ENCODE peak calls at places on chromosomes 3 and 15, in ten cellular contexts. C is KG1, N is heart left ventricle, M is NCI-H345, L is vagina, Z is neural crest cell, W is activated T-helper 1 cell treated with Interleukin-2 at 50 U/mL for 16 hours, X is globus pallidus, P is frontal cortex, Q is MV-4-11. D is an unnamed sample.

GRCh38 chr3:136750922-136751258 is 1.3 kb downstream of the STAG1 start:
- DNase-seq in C (no peak), N (no peak), M (no peak), L (no peak), Z (no peak), W (no peak), X (no peak), P (no peak), Q (no peak), D (no peak)

GRCh38 chr15:77597804-77598453 is 34.8 kb downstream of the LINGO1 start:
- DNase-seq in C (no peak), N (no peak), M (no peak), L (no peak), Z (no peak), W (no peak), X (no peak), P (no peak), Q (no peak), D (no peak)

GRCh38 chr15:40985541-40986330 is 32.5 kb downstream of the CHAC1 start:
- DNase-seq in C (no peak), N (no peak), M (no peak), L (no peak), Z (no peak), W (no peak), X (no peak), P (no peak), Q (no peak), D (no peak)

GRCh38 chr3:86785381-86785780 is 205.6 kb downstream of the VGLL3 start:
- DNase-seq in C (no peak), N (no peak), M (no peak), L (no peak), Z (no peak), W (no peak), X (peak), P (no peak), Q (no peak), D (no peak)

GRCh38 chr3:126693921-126694320 is 10.1 kb upstream of the CHCHD6 start:
- DNase-seq in C (no peak), N (no peak), M (no peak), L (no peak), Z (no peak), W (no peak), X (no peak), P (no peak), Q (no peak), D (no peak)

GRCh38 chr3:81741214-81741613 is 20.2 kb downstream of the GBE1 start:
- DNase-seq in C (no peak), N (no peak), M (no peak), L (no peak), Z (no peak), W (no peak), X (no peak), P (no peak), Q (no peak), D (no peak)

GRCh38 chr3:42595682-42596081 is 4.8 kb upstream of the NKTR start:
- DNase-seq in C (no peak), N (no peak), M (no peak), L (no peak), Z (no peak), W (no peak), X (no peak), P (no peak), Q (no peak), D (no peak)

GRCh38 chr3:33052671-33053070 is 44.3 kb downstream of the GLB1 start:
- DNase-seq in C (no peak), N (no peak), M (no peak), L (no peak), Z (no peak), W (no peak), X (no peak), P (no peak), Q (no peak), D (no peak)

GRCh38 chr3:128929364-128929763 is 49.9 kb downstream of the ACAD9 start:
- DNase-seq in C (no peak), N (no peak), M (no peak), L (no peak), Z (no peak), W (no peak), X (no peak), P (no peak), Q (no peak), D (no peak)

GRCh38 chr3:165545059-165545458 is 292.2 kb downstream of the BCHE start:
- DNase-seq in C (no peak), N (no peak), M (no peak), L (no peak), Z (no peak), W (no peak), X (no peak), P (no peak), Q (no peak), D (no peak)

GRCh38 chr3:152287898-152288576 is 19.3 kb downstream of the MBNL1 start:
- DNase-seq in C (no peak), N (no peak), M (no peak), L (no peak), Z (no peak), W (no peak), X (no peak), P (no peak), Q (no peak), D (no peak)

GRCh38 chr15:67406257-67406861 is 114.6 kb upstream of the C15orf61 start:
- DNase-seq in C (no peak), N (no peak), M (no peak), L (no peak), Z (no peak), W (no peak), X (no peak), P (no peak), Q (no peak), D (no peak)

GRCh38 chr3:138367912-138368311 is 19.5 kb downstream of the MRAS start:
- DNase-seq in C (no peak), N (peak), M (no peak), L (no peak), Z (no peak), W (no peak), X (peak), P (peak), Q (peak), D (no peak)

GRCh38 chr15:47523669-47524068 is 193.6 kb upstream of the SEMA6D start:
- DNase-seq in C (no peak), N (no peak), M (no peak), L (no peak), Z (no peak), W (no peak), X (no peak), P (no peak), Q (peak), D (no peak)

GRCh38 chr3:180018588-180018987 is 18.1 kb downstream of the PEX5L start:
- DNase-seq in C (no peak), N (no peak), M (no peak), L (no peak), Z (no peak), W (no peak), X (peak), P (no peak), Q (no peak), D (no peak)

GRCh38 chr15:48940508-48940907 is 23.2 kb downstream of the SHC4 start:
- DNase-seq in C (no peak), N (no peak), M (no peak), L (no peak), Z (no peak), W (no peak), X (no peak), P (no peak), Q (peak), D (no peak)

GRCh38 chr3:54345976-54346375 is 223.6 kb downstream of the CACNA2D3 start:
- DNase-seq in C (no peak), N (no peak), M (no peak), L (no peak), Z (no peak), W (no peak), X (no peak), P (no peak), Q (no peak), D (no peak)

GRCh38 chr3:15386352-15386751 is 41.0 kb downstream of the METTL6 start:
- DNase-seq in C (no peak), N (no peak), M (no peak), L (no peak), Z (no peak), W (no peak), X (no peak), P (no peak), Q (no peak), D (no peak)

GRCh38 chr15:81315452-81316203 is 8.3 kb downstream of the STARD5 start:
- DNase-seq in C (no peak), N (no peak), M (no peak), L (no peak), Z (no peak), W (no peak), X (no peak), P (no peak), Q (no peak), D (no peak)

GRCh38 chr15:73688455-73688854 is 4.3 kb downstream of the CD276 start:
- DNase-seq in C (no peak), N (no peak), M (no peak), L (no peak), Z (no peak), W (no peak), X (no peak), P (no peak), Q (no peak), D (no peak)

GRCh38 chr3:14216257-14217048 is 37.8 kb downstream of the LSM3 start:
- DNase-seq in C (no peak), N (peak), M (no peak), L (no peak), Z (peak), W (peak), X (peak), P (peak), Q (no peak), D (no peak)

GRCh38 chr3:75012791-75013190 is 398.3 kb upstream of the CNTN3 start:
- DNase-seq in C (no peak), N (no peak), M (peak), L (no peak), Z (no peak), W (no peak), X (no peak), P (no peak), Q (no peak), D (no peak)

GRCh38 chr15:79601376-79601775 is 169.2 kb downstream of the MINAR1 start:
- DNase-seq in C (no peak), N (no peak), M (no peak), L (no peak), Z (no peak), W (no peak), X (no peak), P (no peak), Q (no peak), D (no peak)

GRCh38 chr3:11689749-11690148 is 46.0 kb upstream of the VGLL4 start:
- DNase-seq in C (no peak), N (no peak), M (no peak), L (no peak), Z (no peak), W (no peak), X (no peak), P (no peak), Q (no peak), D (no peak)

GRCh38 chr3:124791639-124792111 is 61.4 kb downstream of the UMPS start:
- DNase-seq in C (no peak), N (peak), M (no peak), L (no peak), Z (no peak), W (no peak), X (no peak), P (no peak), Q (peak), D (no peak)

GRCh38 chr15:35925634-35926380 is 379.8 kb upstream of the DPH6 start:
- DNase-seq in C (no peak), N (no peak), M (no peak), L (no peak), Z (no peak), W (no peak), X (no peak), P (no peak), Q (no peak), D (no peak)

GRCh38 chr15:49645937-49646336 is 25.1 kb downstream of the DTWD1 start:
- DNase-seq in C (no peak), N (no peak), M (peak), L (no peak), Z (no peak), W (no peak), X (no peak), P (no peak), Q (no peak), D (no peak)

GRCh38 chr3:195908439-195909293 is at the start of gene TNK2:
- DNase-seq in C (no peak), N (peak), M (no peak), L (no peak), Z (no peak), W (peak), X (no peak), P (peak), Q (no peak), D (peak)

GRCh38 chr15:68001811-68002210 is 52.3 kb upstream of the PIAS1 start:
- DNase-seq in C (no peak), N (no peak), M (no peak), L (no peak), Z (no peak), W (no peak), X (no peak), P (no peak), Q (no peak), D (no peak)

GRCh38 chr3:148962513-148962912 is 28.8 kb upstream of the GYG1 start:
- DNase-seq in C (no peak), N (no peak), M (no peak), L (no peak), Z (no peak), W (no peak), X (no peak), P (no peak), Q (peak), D (no peak)

GRCh38 chr15:74768771-74769342 is 13.0 kb upstream of the CSK start:
- DNase-seq in C (no peak), N (peak), M (peak), L (no peak), Z (peak), W (peak), X (peak), P (peak), Q (peak), D (peak)

GRCh38 chr3:184145120-184145524 is 10.0 kb downstream of the EIF2B5 start:
- DNase-seq in C (no peak), N (no peak), M (peak), L (no peak), Z (no peak), W (no peak), X (peak), P (no peak), Q (peak), D (peak)

D was measured in 8988T.